ENCODE peak calls at places on chromosomes 12 and 14, in ten cellular contexts. L is endothelial cell of umbilical vein, D is GM23338, C is prostate gland, S is K562, W is esophagus muscularis mucosa, I is GM12878, X is HL-60, B is suprapubic skin, Z is HCT116. Y is an unnamed sample.

GRCh38 chr14:81859071-81859470 is 325.4 kb upstream of the SEL1L start:
- DNase-seq in C (no peak), D (no peak), L (no peak), I (no peak), W (no peak), Z (no peak), B (no peak), X (no peak), S (no peak), Y (no peak)

GRCh38 chr14:52355016-52355430 is 40.9 kb downstream of the PTGER2 start:
- DNase-seq in D (no peak), S (no peak), I (no peak), Z (no peak), X (no peak), W (no peak), C (no peak), B (no peak), L (no peak), Y (no peak)

GRCh38 chr14:50056457-50056856 is 59.9 kb downstream of the VCPKMT start:
- DNase-seq in B (no peak), D (no peak), C (no peak), X (no peak), I (no peak), W (no peak), S (no peak), Z (no peak), L (no peak), Y (no peak)

GRCh38 chr14:54625158-54625557 is 58.2 kb downstream of the SAMD4A start:
- DNase-seq in X (no peak), W (no peak), D (peak; percentile 44), B (no peak), L (no peak), I (no peak), S (no peak), C (no peak), Z (no peak), Y (no peak)

GRCh38 chr14:52154992-52155655 is 86.3 kb upstream of the NID2 start:
- DNase-seq in C (no peak), S (no peak), L (no peak), X (no peak), W (no peak), B (no peak), I (no peak), Z (no peak), D (no peak), Y (no peak)

GRCh38 chr14:71266994-71267636 is 359.9 kb downstream of the PCNX1 start:
- DNase-seq in W (no peak), X (no peak), C (no peak), Z (no peak), L (peak; percentile 6), I (peak; percentile 63), B (no peak), S (no peak), D (no peak), Y (no peak)

GRCh38 chr14:50836515-50836914 is 5.6 kb upstream of the NIN start:
- DNase-seq in Z (no peak), D (no peak), S (no peak), X (no peak), I (no peak), W (no peak), L (no peak), B (no peak), C (no peak), Y (no peak)

GRCh38 chr12:76757694-76758093 is 6.2 kb upstream of the ZDHHC17 start:
- DNase-seq in L (no peak), S (no peak), C (no peak), X (no peak), Z (no peak), I (no peak), B (no peak), D (no peak), W (no peak), Y (no peak)

GRCh38 chr14:102262894-102263462 is 42.0 kb downstream of the MOK start:
- DNase-seq in X (no peak), C (no peak), B (no peak), I (no peak), Z (peak; percentile 29), S (no peak), L (peak; percentile 32), W (no peak), D (peak; percentile 46), Y (no peak)

GRCh38 chr14:71463807-71464206 is 468.4 kb upstream of the RGS6 start:
- DNase-seq in L (no peak), W (no peak), D (no peak), C (no peak), Z (no peak), I (no peak), S (no peak), X (no peak), B (no peak), Y (no peak)

GRCh38 chr12:74646831-74647230 is 109.2 kb downstream of the ATXN7L3B start:
- DNase-seq in W (no peak), B (no peak), X (no peak), Z (peak; percentile 37), L (no peak), I (no peak), C (no peak), S (no peak), D (peak; percentile 17), Y (peak; percentile 70)

GRCh38 chr12:3604750-3605638 is 114.0 kb downstream of the PRMT8 start:
- DNase-seq in X (peak; percentile 8), L (peak; percentile 41), B (no peak), Z (no peak), I (no peak), D (peak; percentile 67), S (no peak), C (peak; percentile 61), W (no peak), Y (peak; percentile 22)

GRCh38 chr12:103505371-103506236 is 9.8 kb upstream of the C12orf42 start:
- DNase-seq in L (no peak), C (no peak), I (peak; percentile 98), D (no peak), B (no peak), S (no peak), Z (no peak), X (no peak), W (no peak), Y (no peak)

GRCh38 chr14:41830679-41831078 is 224.0 kb downstream of the LRFN5 start:
- DNase-seq in W (no peak), I (no peak), C (no peak), S (no peak), X (no peak), B (no peak), Z (no peak), D (peak; percentile 30), L (no peak), Y (no peak)

GRCh38 chr12:116916122-116916521 is 5.4 kb downstream of the FBXW8 start:
- DNase-seq in L (no peak), C (no peak), B (no peak), I (no peak), D (no peak), X (no peak), S (no peak), W (no peak), Z (peak; percentile 64), Y (no peak)

GRCh38 chr14:96085369-96085768 is 46.2 kb downstream of the C14orf132 start:
- DNase-seq in D (no peak), W (no peak), B (peak; percentile 34), C (no peak), X (no peak), S (no peak), L (no peak), I (no peak), Z (no peak), Y (no peak)

GRCh38 chr12:30835216-30835615 is 80.5 kb upstream of the CAPRIN2 start:
- DNase-seq in S (no peak), Z (no peak), L (no peak), W (no peak), C (no peak), I (no peak), X (no peak), B (no peak), D (no peak), Y (no peak)
- TF ChIP-seq POLR2AphosphoS5 in S (no peak), Z (no peak), L (no peak), W (no peak), C (no peak), I (no peak), X (no peak), B (no peak), D (no peak), Y (no peak)

GRCh38 chr14:30728471-30728870 is 106.4 kb downstream of the SCFD1 start:
- DNase-seq in L (no peak), I (no peak), D (no peak), Z (no peak), C (no peak), S (no peak), B (no peak), W (no peak), X (no peak), Y (no peak)

GRCh38 chr14:30725763-30726162 is 103.6 kb downstream of the SCFD1 start:
- DNase-seq in C (no peak), D (no peak), B (no peak), I (no peak), X (no peak), L (no peak), W (no peak), S (no peak), Z (no peak), Y (no peak)
- TF ChIP-seq POLR2AphosphoS5 in C (peak; percentile 34), D (no peak), B (no peak), I (no peak), X (no peak), L (no peak), W (peak; percentile 47), S (no peak), Z (no peak), Y (no peak)

DNA sequence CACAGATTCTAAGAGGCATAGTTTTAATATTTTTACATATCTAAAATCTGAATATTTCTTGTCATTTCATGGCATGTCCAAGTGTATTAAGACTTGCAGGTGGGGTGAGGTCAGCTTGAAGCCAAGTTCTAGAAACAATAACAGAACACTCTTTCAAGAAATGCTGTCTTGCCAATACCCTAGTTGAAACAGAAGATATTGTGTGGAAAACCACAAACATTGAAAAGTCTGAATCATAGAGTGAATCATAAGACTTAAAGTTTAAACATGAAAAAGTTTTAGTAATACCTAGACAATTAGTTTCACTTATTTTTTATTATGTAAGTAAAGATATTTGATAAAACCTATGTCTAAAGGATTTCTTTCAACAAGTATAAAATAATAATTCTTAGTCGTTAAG is 191.5 kb upstream of the CAND1 start:
- DNase-seq in Z (no peak), B (no peak), L (no peak), S (no peak), C (no peak), I (no peak), W (no peak), X (no peak), D (no peak), Y (no peak)
- TF ChIP-seq POLR2AphosphoS5 in Z (no peak), B (no peak), L (no peak), S (no peak), C (no peak), I (no peak), W (no peak), X (no peak), D (no peak), Y (no peak)

GRCh38 chr12:92051441-92051840 is 94.2 kb downstream of the BTG1 start:
- DNase-seq in S (no peak), W (no peak), X (no peak), C (no peak), Z (no peak), D (no peak), I (no peak), B (no peak), L (no peak), Y (no peak)
- TF ChIP-seq POLR2AphosphoS5 in S (no peak), W (no peak), X (no peak), C (no peak), Z (no peak), D (no peak), I (no peak), B (no peak), L (no peak), Y (no peak)

Y was measured in SK-N-MC.